ENCODE peak calls at places on chromosomes 5 and 9, in nine cellular contexts. Y is NCI-H69, L is GM12865, T is Calu3, V is heart left ventricle, H is foreskin melanocyte, C is T-cell, X is fibroblast of mammary gland, K is adrenal gland. F is an unnamed sample.

GRCh38 chr5:135031146-135031812 is 2.7 kb downstream of the PITX1 start:
- DNase-seq in K (peak), V (no peak), Y (no peak), X (no peak), T (peak), L (peak), C (no peak), H (no peak), F (no peak)

GRCh38 chr9:5976668-5977397 is 38.6 kb downstream of the RANBP6 start:
- DNase-seq in V (no peak), L (peak), T (no peak), X (peak), H (no peak), K (no peak), Y (no peak), C (no peak), F (no peak)

GRCh38 chr5:16899171-16899570 is 36.9 kb downstream of the MYO10 start:
- DNase-seq in X (no peak), Y (no peak), V (no peak), C (no peak), T (peak), K (no peak), L (no peak), H (no peak), F (no peak)

GRCh38 chr5:73232266-73233041 is 59.5 kb downstream of the TMEM174 start:
- DNase-seq in H (no peak), L (no peak), Y (no peak), T (no peak), X (no peak), C (no peak), V (no peak), K (no peak), F (no peak)

GRCh38 chr9:80699551-80699998 is 989.8 kb downstream of the TLE1 start:
- DNase-seq in T (no peak), L (no peak), X (peak), H (peak), Y (no peak), K (no peak), C (no peak), V (no peak), F (no peak)

GRCh38 chr5:177077335-177077734 is 9.4 kb upstream of the FGFR4 start:
- DNase-seq in X (peak), V (peak), T (no peak), C (no peak), Y (no peak), L (no peak), H (no peak), K (no peak), F (no peak)

GRCh38 chr9:33426843-33427293 is 20.5 kb downstream of the AQP3 start:
- DNase-seq in V (no peak), Y (no peak), L (no peak), X (no peak), K (no peak), H (no peak), T (no peak), C (no peak), F (peak)

GRCh38 chr5:159051431-159052281 is 48.1 kb downstream of the EBF1 start:
- DNase-seq in K (peak), V (peak), H (no peak), X (no peak), L (peak), T (no peak), C (no peak), Y (peak), F (no peak)

GRCh38 chr5:61675015-61675692 is 343.1 kb downstream of the ZSWIM6 start:
- DNase-seq in C (no peak), T (peak), V (no peak), X (no peak), Y (peak), L (no peak), H (peak), K (no peak), F (no peak)